ENCODE peak calls at places on chromosomes 3 and 15, in six cellular contexts. S is HCEC 1CT; F is Calu3; K is Caki2; R is stimulated activated CD8-positive, alpha-beta memory T cell treated with anti-CD3 and anti-CD28 coated beads, Interleukin-4, amount 100 ng/mL, for 1 hour; C is M059J. U is an unnamed sample.

GRCh38 chr3:9396301-9396631 is 1.1 kb upstream of the SETD5 start:
- DNase-seq in S (peak; percentile 97), F (peak; percentile 92), K (peak; percentile 97), R (peak; percentile 55), C (peak; percentile 91), U (peak; percentile 83)

GRCh38 chr3:193830791-193831191 is 237.8 kb downstream of the OPA1 start:
- DNase-seq in S (no peak), F (no peak), K (peak; percentile 12), R (no peak), C (peak; percentile 36), U (no peak)

GRCh38 chr15:39413558-39413957 is 167.3 kb upstream of the THBS1 start:
- DNase-seq in S (no peak), F (no peak), K (no peak), R (no peak), C (no peak), U (no peak)

GRCh38 chr15:33587773-33588172 is 277.0 kb downstream of the RYR3 start:
- DNase-seq in S (peak; percentile 34), F (no peak), K (peak; percentile 64), R (no peak), C (no peak), U (no peak)

GRCh38 chr3:71695000-71695482 is 30.2 kb downstream of the EIF4E3 start:
- DNase-seq in S (no peak), F (peak; percentile 42), K (peak; percentile 41), R (no peak), C (no peak), U (peak; percentile 5)

GRCh38 chr15:50229336-50229735 is 36.2 kb downstream of the HDC start:
- DNase-seq in S (no peak), F (no peak), K (no peak), R (no peak), C (no peak), U (no peak)

GRCh38 chr3:115804722-115805121 is 181.4 kb downstream of the GAP43 start:
- DNase-seq in S (peak; percentile 97), F (no peak), K (no peak), R (no peak), C (peak; percentile 91), U (no peak)

GRCh38 chr15:90946538-90946937 is 8.1 kb upstream of the RCCD1 start:
- DNase-seq in S (no peak), F (no peak), K (no peak), R (no peak), C (no peak), U (no peak)

GRCh38 chr3:178198329-178198728 is 337.9 kb upstream of the KCNMB2 start:
- DNase-seq in S (peak; percentile 59), F (no peak), K (no peak), R (no peak), C (peak; percentile 48), U (no peak)

GRCh38 chr15:40942337-40942854 is 10.9 kb upstream of the CHAC1 start:
- DNase-seq in S (no peak), F (no peak), K (no peak), R (no peak), C (no peak), U (no peak)

GRCh38 chr3:12370758-12371157 is 81.9 kb downstream of the PPARG start:
- DNase-seq in S (peak; percentile 63), F (no peak), K (no peak), R (no peak), C (peak; percentile 46), U (peak; percentile 51)

GRCh38 chr3:148998297-148998696 is 7.0 kb downstream of the GYG1 start:
- DNase-seq in S (no peak), F (no peak), K (no peak), R (no peak), C (no peak), U (no peak)

GRCh38 chr3:58189691-58190090 is 21.1 kb downstream of the DNASE1L3 start:
- DNase-seq in S (no peak), F (no peak), K (no peak), R (no peak), C (no peak), U (no peak)

GRCh38 chr3:112053229-112053628 is 18.7 kb downstream of the TMPRSS7 start:
- DNase-seq in S (no peak), F (no peak), K (no peak), R (no peak), C (no peak), U (no peak)

GRCh38 chr3:9600597-9600996 is 47.0 kb upstream of the LHFPL4 start:
- DNase-seq in S (no peak), F (peak; percentile 62), K (no peak), R (no peak), C (peak; percentile 2), U (no peak)

GRCh38 chr3:13616359-13616758 is 67.4 kb downstream of the FBLN2 start:
- DNase-seq in S (no peak), F (no peak), K (no peak), R (no peak), C (no peak), U (no peak)

GRCh38 chr3:108088697-108089096 is 2.1 kb downstream of the CD47 start:
- DNase-seq in S (peak; percentile 25), F (peak; percentile 20), K (no peak), R (no peak), C (peak; percentile 74), U (no peak)

GRCh38 chr3:78804251-78805037 is 963.4 kb downstream of the ROBO1 start:
- DNase-seq in S (peak; percentile 25), F (no peak), K (no peak), R (no peak), C (peak; percentile 42), U (no peak)

GRCh38 chr3:172391592-172392302 is 56.5 kb downstream of the GHSR start:
- DNase-seq in S (no peak), F (no peak), K (no peak), R (no peak), C (no peak), U (no peak)

GRCh38 chr15:63896336-63897115 is 62.8 kb upstream of the HERC1 start:
- DNase-seq in S (peak; percentile 72), F (peak; percentile 48), K (peak; percentile 86), R (peak; percentile 32), C (peak; percentile 92), U (peak; percentile 37)

GRCh38 chr3:183254816-183255730 is 2.0 kb downstream of the B3GNT5 start:
- DNase-seq in S (peak; percentile 43), F (peak; percentile 47), K (peak; percentile 63), R (no peak), C (peak; percentile 51), U (no peak)

GRCh38 chr3:186670148-186670547 is 4.3 kb downstream of the HRG start:
- DNase-seq in S (no peak), F (no peak), K (no peak), R (no peak), C (no peak), U (no peak)

GRCh38 chr3:196275126-196275525 is 12.4 kb downstream of the PCYT1A start:
- DNase-seq in S (no peak), F (no peak), K (no peak), R (no peak), C (peak; percentile 26), U (no peak)

GRCh38 chr3:20798666-20799065 is 612.7 kb upstream of the SGO1 start:
- DNase-seq in S (no peak), F (no peak), K (no peak), R (no peak), C (peak; percentile 2), U (no peak)

GRCh38 chr3:127431066-127431465 is 143.2 kb upstream of the PRR20G start:
- DNase-seq in S (no peak), F (peak; percentile 38), K (no peak), R (no peak), C (no peak), U (no peak)

GRCh38 chr3:169836942-169837275 is 24.2 kb upstream of the LRRC34 start:
- DNase-seq in S (no peak), F (no peak), K (no peak), R (no peak), C (no peak), U (no peak)

GRCh38 chr3:195139876-195140240 is 131.1 kb downstream of the XXYLT1 start:
- DNase-seq in S (peak; percentile 18), F (no peak), K (no peak), R (no peak), C (peak; percentile 63), U (no peak)

GRCh38 chr15:85523530-85523929 is 143.1 kb downstream of the AKAP13 start:
- DNase-seq in S (no peak), F (no peak), K (no peak), R (no peak), C (no peak), U (no peak)

GRCh38 chr15:36263666-36264065 is 315.8 kb upstream of the CDIN1 start:
- DNase-seq in S (no peak), F (no peak), K (no peak), R (no peak), C (no peak), U (no peak)

GRCh38 chr3:32870373-32871091 is 52.7 kb downstream of the TRIM71 start:
- DNase-seq in S (no peak), F (no peak), K (no peak), R (no peak), C (no peak), U (no peak)

GRCh38 chr15:56234804-56235203 is 8.9 kb downstream of the RFX7 start:
- DNase-seq in S (no peak), F (no peak), K (no peak), R (no peak), C (no peak), U (no peak)

GRCh38 chr15:39583586-39584265 is 2.8 kb downstream of the THBS1 start:
- DNase-seq in S (peak; percentile 45), F (no peak), K (no peak), R (no peak), C (peak; percentile 67), U (no peak)

GRCh38 chr3:188584162-188584529 is 430.2 kb downstream of the LPP start:
- DNase-seq in S (peak; percentile 84), F (no peak), K (peak; percentile 34), R (no peak), C (peak; percentile 85), U (no peak)

GRCh38 chr15:58852347-58852746 is 81.1 kb downstream of the SLTM start:
- DNase-seq in S (peak; percentile 34), F (no peak), K (no peak), R (no peak), C (no peak), U (no peak)

GRCh38 chr15:93861413-93861812 is 369.9 kb upstream of the MCTP2 start:
- DNase-seq in S (no peak), F (no peak), K (no peak), R (no peak), C (no peak), U (no peak)

GRCh38 chr15:38427380-38427779 is 26.5 kb upstream of the FAM98B start:
- DNase-seq in S (no peak), F (no peak), K (no peak), R (no peak), C (no peak), U (no peak)

GRCh38 chr3:178900244-178900643 is 171.4 kb downstream of the ZMAT3 start:
- DNase-seq in S (no peak), F (no peak), K (no peak), R (no peak), C (no peak), U (no peak)

GRCh38 chr3:17841190-17841828 is 98.9 kb upstream of the TBC1D5 start:
- DNase-seq in S (peak; percentile 43), F (peak; percentile 85), K (peak; percentile 30), R (peak; percentile 55), C (peak; percentile 50), U (peak; percentile 88)

GRCh38 chr3:13566769-13567310 is 17.9 kb downstream of the FBLN2 start:
- DNase-seq in S (no peak), F (no peak), K (no peak), R (no peak), C (no peak), U (no peak)

U was measured in HuH-7.